ENCODE peak calls at places on chromosome 1, in five cellular contexts. J is cardiac fibroblast; Y is astrocyte of the spinal cord; U is PC-9; H is CD8-positive, alpha-beta T cell. L is an unnamed sample.

GRCh38 chr1:100982783-100983182 is 42.8 kb downstream of the DPH5 start:
- DNase-seq in H (no peak), J (no peak), Y (no peak), U (no peak), L (no peak)

GRCh38 chr1:234593771-234594504 is 16.0 kb downstream of the IRF2BP2 start:
- DNase-seq in U (no peak), J (no peak), H (no peak), Y (no peak), L (no peak)

GRCh38 chr1:93816970-93817738 is 61.9 kb downstream of the DNTTIP2 start:
- DNase-seq in H (no peak), U (no peak), Y (peak), J (peak), L (no peak)

GRCh38 chr1:33377750-33378149 is 53.1 kb downstream of the PHC2 start:
- DNase-seq in Y (no peak), U (no peak), J (no peak), H (no peak), L (no peak)

GRCh38 chr1:6157528-6158174 is 22.5 kb downstream of the CHD5 start:
- DNase-seq in H (no peak), J (no peak), Y (peak), U (peak), L (no peak)

GRCh38 chr1:205809942-205810345 is 3.1 kb downstream of the SLC41A1 start:
- DNase-seq in H (no peak), J (no peak), U (no peak), Y (no peak), L (no peak)

GRCh38 chr1:205313681-205314308 is 7.8 kb downstream of the NUAK2 start:
- DNase-seq in H (peak), Y (peak), J (peak), U (no peak), L (no peak)

GRCh38 chr1:228998179-228998578 is 262.9 kb downstream of the RHOU start:
- DNase-seq in Y (no peak), H (no peak), U (no peak), J (no peak), L (no peak)

GRCh38 chr1:199297901-199298300 is 659.1 kb downstream of the PTPRC start:
- DNase-seq in U (no peak), H (no peak), Y (no peak), J (peak), L (no peak)

GRCh38 chr1:151802372-151802771 is 2.8 kb downstream of the LINGO4 start:
- DNase-seq in H (no peak), Y (no peak), U (no peak), J (no peak), L (no peak)

GRCh38 chr1:59375321-59376220 is 78.7 kb downstream of the FGGY start:
- DNase-seq in H (no peak), J (peak), U (peak), Y (peak), L (peak)

GRCh38 chr1:248886237-248886895 is 19.7 kb upstream of the PGBD2 start:
- DNase-seq in J (peak), Y (peak), U (no peak), H (no peak), L (no peak)

GRCh38 chr1:161305872-161306519 is 3.8 kb downstream of the MPZ start:
- DNase-seq in H (peak), U (no peak), J (peak), Y (peak), L (no peak)

GRCh38 chr1:214574598-214575411 is 23.4 kb upstream of the PTPN14 start:
- DNase-seq in J (no peak), H (no peak), U (no peak), Y (no peak), L (no peak)

GRCh38 chr1:214683596-214683995 is 80.6 kb downstream of the CENPF start:
- DNase-seq in U (no peak), J (no peak), Y (no peak), H (no peak), L (no peak)

GRCh38 chr1:184036517-184036949 is 995 bp downstream of the COLGALT2 start:
- DNase-seq in U (no peak), Y (peak), H (peak), J (peak), L (no peak)

GRCh38 chr1:47431534-47431933 is 6.3 kb upstream of the FOXD2 start:
- DNase-seq in Y (peak), H (no peak), J (peak), U (no peak), L (no peak)

GRCh38 chr1:69421286-69421685 is 146.4 kb upstream of the LRRC7 start:
- DNase-seq in U (no peak), H (no peak), J (no peak), Y (peak), L (no peak)

GRCh38 chr1:223704921-223705878 is 7.1 kb upstream of the CAPN2 start:
- DNase-seq in Y (peak), J (peak), U (peak), H (no peak), L (no peak)

GRCh38 chr1:155392898-155393411 is 72.3 kb downstream of the RUSC1 start:
- DNase-seq in Y (peak), J (peak), U (no peak), H (no peak), L (no peak)

GRCh38 chr1:202811296-202812175 is 782 bp downstream of the PCAT6 start:
- DNase-seq in Y (no peak), U (no peak), J (peak), H (peak), L (no peak)

GRCh38 chr1:215458084-215458483 is 109.0 kb upstream of the KCTD3 start:
- DNase-seq in Y (peak), J (no peak), H (no peak), U (no peak), L (no peak)

GRCh38 chr1:96927125-96927524 is 205.5 kb downstream of the PTBP2 start:
- DNase-seq in U (no peak), H (no peak), J (peak), Y (peak), L (no peak)

GRCh38 chr1:50735443-50735842 is 224.6 kb downstream of the FAF1 start:
- DNase-seq in Y (peak), U (no peak), J (peak), H (no peak), L (no peak)

GRCh38 chr1:12386130-12386529 is 156.3 kb downstream of the VPS13D start:
- DNase-seq in Y (no peak), H (peak), J (no peak), U (peak), L (no peak)

GRCh38 chr1:183645453-183646024 is 7.6 kb downstream of the APOBEC4 start:
- DNase-seq in Y (no peak), J (no peak), U (no peak), H (no peak), L (no peak)

GRCh38 chr1:116314305-116314919 is 58.6 kb upstream of the ATP1A1 start:
- DNase-seq in Y (no peak), H (no peak), J (peak), U (no peak), L (no peak)

GRCh38 chr1:33903210-33903589 is 39.3 kb downstream of the HMGB4 start:
- DNase-seq in Y (peak), J (peak), H (no peak), U (no peak), L (no peak)

GRCh38 chr1:82759035-82759434 is 958.3 kb downstream of the ADGRL2 start:
- DNase-seq in U (no peak), Y (no peak), H (no peak), J (no peak), L (no peak)

GRCh38 chr1:18547460-18547859 is 66.7 kb downstream of the KLHDC7A start:
- DNase-seq in H (no peak), U (no peak), J (no peak), Y (no peak), L (no peak)

GRCh38 chr1:216830836-216831235 is 107.6 kb upstream of the ESRRG start:
- DNase-seq in J (no peak), U (no peak), H (no peak), Y (no peak), L (no peak)

GRCh38 chr1:118918230-118918939 is 69.8 kb downstream of the TBX15 start:
- DNase-seq in U (no peak), J (no peak), Y (no peak), H (no peak), L (no peak)

GRCh38 chr1:11692899-11693590 is 1.5 kb downstream of the DRAXIN start:
- DNase-seq in Y (peak), J (peak), U (peak), H (peak), L (no peak)

GRCh38 chr1:85330711-85331290 is 54.4 kb upstream of the BCL10 start:
- DNase-seq in Y (peak), J (peak), U (no peak), H (no peak), L (peak)

GRCh38 chr1:179714623-179715022 is 28.5 kb upstream of the FAM163A start:
- DNase-seq in J (no peak), Y (no peak), U (no peak), H (no peak), L (no peak)

GRCh38 chr1:107061886-107062285 is 5.4 kb downstream of the PRMT6 start:
- DNase-seq in H (no peak), Y (no peak), J (no peak), U (no peak), L (no peak)

GRCh38 chr1:9850442-9851162 is 26.8 kb upstream of the CLSTN1 start:
- DNase-seq in Y (no peak), J (no peak), U (no peak), H (no peak), L (no peak)

GRCh38 chr1:50474859-50475809 is 51.9 kb upstream of the DMRTA2 start:
- DNase-seq in H (no peak), U (no peak), J (no peak), Y (peak), L (no peak)

GRCh38 chr1:180151508-180151907 is 3.2 kb upstream of the QSOX1 start:
- DNase-seq in H (no peak), U (no peak), J (peak), Y (peak), L (peak)

GRCh38 chr1:27234054-27234882 is at the start of gene WDTC1:
- DNase-seq in J (peak), U (peak), H (peak), Y (peak), L (peak)

GRCh38 chr1:27233677-27234053 is 767 bp upstream of the WDTC1 start:
- DNase-seq in J (no peak), U (no peak), Y (no peak), H (peak), L (no peak)

GRCh38 chr1:27238032-27238431 is 3.6 kb downstream of the WDTC1 start:
- DNase-seq in Y (no peak), U (no peak), H (no peak), J (no peak), L (no peak)

GRCh38 chr1:27237112-27237511 is 2.7 kb downstream of the WDTC1 start:
- DNase-seq in H (no peak), J (no peak), U (no peak), Y (no peak), L (no peak)

GRCh38 chr1:27235827-27236226 is 1.4 kb downstream of the WDTC1 start:
- DNase-seq in U (no peak), H (no peak), J (peak), Y (no peak), L (no peak)
- TF ChIP-seq CTCF in U (no peak), H (no peak), J (no peak), Y (no peak), L (no peak)

GRCh38 chr1:167927075-167927754 is 9.3 kb upstream of the DCAF6 start:
- DNase-seq in Y (no peak), H (no peak), J (no peak), U (no peak), L (no peak)
- H3K4me3 ChIP-seq in Y (no peak), H (no peak), J (no peak), U (no peak), L (no peak)

DNA sequence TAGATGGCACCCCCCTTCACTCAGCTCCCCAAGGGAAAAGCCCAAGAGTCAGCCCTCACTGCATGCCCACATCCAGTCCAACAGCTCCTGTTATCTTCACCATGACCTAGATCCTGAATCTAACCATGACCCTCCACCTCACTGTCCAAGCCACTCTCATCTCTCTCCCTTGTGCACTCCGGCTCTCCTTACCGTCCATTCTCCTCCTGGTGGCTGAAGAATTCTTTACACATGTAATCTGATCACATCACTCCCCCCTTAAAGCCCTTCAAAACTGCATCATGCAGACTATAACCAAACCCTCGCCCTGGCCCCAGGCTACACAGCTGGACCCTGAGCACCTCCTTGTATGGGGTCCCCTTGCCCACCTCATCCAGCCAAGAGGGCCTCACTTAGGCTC is 14.0 kb upstream of the PAQR7 start:
- DNase-seq in J (no peak), Y (no peak), H (no peak), U (no peak), L (no peak)
- TF ChIP-seq CTCF in J (no peak), Y (peak), H (no peak), U (peak), L (peak)

DNA sequence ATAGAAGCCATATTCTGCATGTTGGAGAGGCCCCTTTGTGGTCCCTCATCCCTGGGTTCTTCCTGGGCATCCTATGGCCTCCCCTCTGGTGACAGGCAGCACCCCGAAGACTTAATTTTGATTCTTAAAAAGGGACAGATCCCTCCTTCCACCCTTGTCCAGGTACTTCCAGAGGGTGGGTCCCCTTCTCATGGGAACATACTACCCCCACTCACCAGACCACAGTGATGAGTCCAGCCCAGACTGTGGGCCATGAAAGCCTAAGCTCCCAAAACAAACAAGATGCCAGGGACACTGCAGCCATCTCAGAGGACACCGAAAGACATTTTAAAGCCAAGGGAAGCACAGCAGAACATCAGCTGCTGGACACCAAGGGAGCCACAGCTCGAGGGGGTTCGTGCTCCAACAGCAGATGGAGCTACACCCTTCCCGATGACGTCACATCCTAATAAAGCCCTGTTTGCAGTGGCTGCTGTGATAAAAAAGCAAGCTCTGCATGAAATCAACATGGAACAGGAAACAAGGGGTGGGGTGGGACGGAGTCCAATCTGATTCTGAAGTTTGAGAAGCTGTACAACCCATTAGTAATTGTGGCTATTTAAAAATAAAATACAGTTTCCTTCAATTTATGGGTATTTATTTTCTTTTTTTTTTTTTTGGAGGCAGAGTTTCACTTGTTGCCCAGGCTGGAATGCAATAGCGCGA is 32.4 kb downstream of the GNB1 start:
- DNase-seq in U (peak), J (peak), H (peak), Y (peak), L (peak)
- H3K4me3 ChIP-seq in U (no peak), J (peak), H (no peak), Y (no peak), L (no peak)

DNA sequence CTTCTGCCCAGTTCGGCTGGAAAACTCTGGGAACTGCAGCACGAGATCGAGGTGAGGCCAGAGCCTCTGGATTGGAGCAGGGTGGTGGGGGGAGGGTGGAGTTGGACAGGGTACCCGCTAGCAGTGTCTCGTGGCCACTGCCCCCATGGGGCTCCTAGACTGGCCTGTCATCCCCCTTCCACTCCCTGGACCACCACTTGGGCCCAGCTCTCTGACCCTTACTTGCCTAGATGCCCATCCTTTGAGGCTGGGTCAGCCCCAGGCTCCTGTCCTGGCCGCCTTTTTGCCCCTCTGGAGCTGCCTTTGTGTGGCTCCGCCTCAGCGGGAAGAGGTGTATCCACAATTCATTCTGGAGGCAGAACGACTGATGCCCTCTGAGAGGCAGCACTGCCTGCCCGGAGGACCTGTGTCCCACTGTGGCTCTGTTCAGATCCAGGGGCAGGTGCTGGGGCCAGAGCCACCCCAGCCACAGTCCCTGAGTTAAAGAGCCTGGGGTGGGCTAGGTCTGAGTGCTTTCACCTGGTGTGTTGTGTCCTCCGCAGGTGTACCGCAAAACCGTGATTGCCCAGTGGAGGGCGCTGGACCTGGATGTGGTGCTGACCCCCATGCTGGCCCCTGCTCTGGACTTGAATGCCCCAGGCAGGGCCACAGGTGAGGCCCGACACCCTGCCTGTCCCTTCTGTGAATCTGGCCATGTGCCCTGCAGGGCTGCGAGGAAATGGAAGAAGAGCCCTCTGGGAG is 17.7 kb downstream of the FAAH start:
- DNase-seq in J (no peak), U (no peak), H (no peak), Y (no peak), L (no peak)
- TF ChIP-seq CTCF in J (peak), U (peak), H (peak), Y (peak), L (no peak)

GRCh38 chr1:36450919-36451305 is 661 bp upstream of the OSCP1 start:
- DNase-seq in H (no peak), U (no peak), Y (no peak), J (no peak), L (no peak)
- H3K4me3 ChIP-seq in H (peak), U (peak), Y (peak), J (peak), L (peak)

DNA sequence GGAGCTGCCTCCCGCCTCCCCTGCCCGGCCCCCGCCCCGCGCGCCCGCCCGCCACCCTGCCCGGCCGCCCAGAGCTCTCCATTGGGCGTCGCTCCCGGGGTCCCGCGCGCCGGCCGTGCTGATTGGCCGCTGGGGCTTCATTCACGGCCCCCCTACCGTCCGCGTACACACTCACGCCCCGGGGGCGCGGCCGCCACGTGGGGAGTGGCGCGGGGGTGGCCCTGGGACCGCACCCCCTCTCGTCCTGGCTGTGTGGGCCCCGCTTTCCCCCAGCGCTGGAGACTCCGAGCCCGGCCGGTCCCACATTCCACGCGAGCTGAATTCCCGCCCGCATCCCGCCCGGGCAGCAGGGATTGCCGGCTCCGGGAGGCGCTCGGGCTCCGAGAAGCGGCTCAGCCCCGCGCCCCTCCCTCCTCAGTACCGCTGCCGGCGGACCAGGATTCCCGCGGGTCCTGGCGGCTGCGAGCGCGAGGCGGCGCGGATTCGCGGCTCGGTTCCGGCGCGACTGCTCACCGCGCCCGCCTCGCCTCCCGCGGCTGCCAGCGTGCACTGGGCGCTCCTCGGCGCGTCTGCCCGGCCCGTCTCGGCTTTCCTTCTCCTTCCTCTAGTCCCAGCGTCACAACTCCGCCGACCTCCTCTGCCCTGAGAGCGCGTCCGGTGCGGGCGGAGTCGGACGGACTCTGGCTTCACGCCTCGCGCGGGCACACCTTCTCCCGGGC is 450 bp upstream of the POU3F1 start:
- DNase-seq in Y (peak), U (peak), J (peak), H (peak), L (no peak)
- TF ChIP-seq CTCF in Y (no peak), U (no peak), J (no peak), H (no peak), L (no peak)

DNA sequence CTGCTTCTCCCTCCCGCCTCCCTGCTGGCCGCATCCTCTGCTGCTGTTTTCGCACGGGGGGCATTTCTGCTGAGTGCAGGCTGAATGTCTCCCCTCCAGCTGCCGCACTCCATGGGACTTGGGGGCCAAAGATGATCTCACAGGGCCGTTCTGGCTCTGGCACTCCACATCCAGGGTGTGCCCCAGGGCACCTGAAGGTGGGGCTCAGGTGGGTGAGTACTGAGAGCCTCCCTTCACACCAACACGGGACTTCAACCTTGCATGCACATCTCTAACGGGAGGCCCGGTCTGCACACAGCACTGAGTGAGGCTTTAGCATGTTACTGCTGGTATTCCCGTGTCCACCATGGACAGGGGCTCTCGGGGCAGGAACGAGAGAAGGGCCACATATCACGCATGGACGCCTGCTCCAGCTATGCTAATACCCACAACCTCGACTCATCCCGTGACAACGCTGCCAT is 88.9 kb downstream of the DMRTB1 start:
- DNase-seq in J (no peak), U (no peak), H (no peak), Y (no peak), L (no peak)
- H3K4me3 ChIP-seq in J (no peak), U (no peak), H (no peak), Y (no peak), L (no peak)

GRCh38 chr1:24074817-24075725 is 36.9 kb downstream of the MYOM3 start:
- DNase-seq in Y (no peak), U (peak), H (no peak), J (no peak), L (no peak)
- TF ChIP-seq CTCF in Y (no peak), U (no peak), H (no peak), J (no peak), L (no peak)